ENCODE peak calls at places on chromosomes 5 and 9, in five cellular contexts. D is mammary epithelial cell, E is fibroblast of mammary gland, I is ovary, W is spleen. C is an unnamed sample.

GRCh38 chr9:84368593-84368992 is 28.0 kb upstream of the SLC28A3 start:
- DNase-seq in I (no peak), D (no peak), E (no peak), W (no peak), C (no peak)

GRCh38 chr9:124897570-124898460 is 35.9 kb downstream of the ARPC5L start:
- DNase-seq in D (no peak), I (no peak), W (no peak), E (no peak), C (no peak)

GRCh38 chr9:125269014-125269397 is 7.4 kb downstream of the GAPVD1 start:
- DNase-seq in I (no peak), W (no peak), E (no peak), D (no peak), C (no peak)

GRCh38 chr5:125489146-125489545 is 742.7 kb upstream of the ZNF608 start:
- DNase-seq in E (no peak), W (no peak), I (no peak), D (no peak), C (no peak)

GRCh38 chr5:62341783-62342475 is 35.9 kb downstream of the KIF2A start:
- DNase-seq in D (no peak), I (no peak), E (no peak), W (no peak), C (no peak)

GRCh38 chr9:125919565-125919964 is 172.4 kb downstream of the PBX3 start:
- DNase-seq in E (no peak), I (no peak), D (no peak), W (no peak), C (no peak)

GRCh38 chr5:10760033-10760975 is 730 bp downstream of the DAP start:
- DNase-seq in D (peak), E (peak), I (peak), W (no peak), C (no peak)

GRCh38 chr5:69276422-69277174 is 41.9 kb downstream of the CDK7 start:
- DNase-seq in I (no peak), D (no peak), E (peak), W (no peak), C (peak)

GRCh38 chr9:82148849-82149544 is 160.4 kb downstream of the SPATA31D1 start:
- DNase-seq in W (no peak), E (peak), I (no peak), D (no peak), C (no peak)

GRCh38 chr9:9855503-9856078 is 757.2 kb downstream of the PTPRD start:
- DNase-seq in I (no peak), D (no peak), W (peak), E (no peak), C (no peak)

GRCh38 chr9:130447193-130447816 is 2.5 kb downstream of the ASS1 start:
- DNase-seq in D (no peak), I (no peak), E (no peak), W (no peak), C (no peak)

GRCh38 chr5:15850939-15851341 is 328.7 kb downstream of the MARCHF11 start:
- DNase-seq in E (no peak), D (no peak), I (no peak), W (no peak), C (no peak)

GRCh38 chr5:84286662-84287061 is 98.0 kb downstream of the EDIL3 start:
- DNase-seq in W (no peak), I (no peak), D (no peak), E (no peak), C (no peak)

GRCh38 chr9:35102465-35102768 is 514 bp downstream of the STOML2 start:
- DNase-seq in I (no peak), E (peak), D (no peak), W (peak), C (no peak)

GRCh38 chr5:57532513-57533497 is 50.2 kb upstream of the ACTBL2 start:
- DNase-seq in I (no peak), D (peak), W (no peak), E (peak), C (no peak)

GRCh38 chr5:147869112-147869511 is 9.4 kb upstream of the SCGB3A2 start:
- DNase-seq in W (no peak), E (no peak), D (no peak), I (no peak), C (no peak)

GRCh38 chr5:94788527-94788926 is 170.1 kb downstream of the SLF1 start:
- DNase-seq in E (no peak), W (no peak), I (no peak), D (no peak), C (no peak)

GRCh38 chr5:66881475-66882161 is 285.4 kb downstream of the MAST4 start:
- DNase-seq in I (peak), D (peak), E (peak), W (no peak), C (no peak)

GRCh38 chr5:81851481-81852178 is 100.7 kb upstream of the SSBP2 start:
- DNase-seq in E (peak), D (peak), W (peak), I (peak), C (peak)

GRCh38 chr5:81849769-81850367 is 99.0 kb upstream of the SSBP2 start:
- DNase-seq in W (no peak), E (no peak), D (no peak), I (no peak), C (no peak)

GRCh38 chr5:81850932-81851331 is 100.0 kb upstream of the SSBP2 start:
- DNase-seq in E (no peak), D (no peak), I (no peak), W (no peak), C (no peak)

GRCh38 chr5:81852277-81853004 is 101.5 kb upstream of the SSBP2 start:
- DNase-seq in D (no peak), E (peak), W (peak), I (peak), C (peak)

DNA sequence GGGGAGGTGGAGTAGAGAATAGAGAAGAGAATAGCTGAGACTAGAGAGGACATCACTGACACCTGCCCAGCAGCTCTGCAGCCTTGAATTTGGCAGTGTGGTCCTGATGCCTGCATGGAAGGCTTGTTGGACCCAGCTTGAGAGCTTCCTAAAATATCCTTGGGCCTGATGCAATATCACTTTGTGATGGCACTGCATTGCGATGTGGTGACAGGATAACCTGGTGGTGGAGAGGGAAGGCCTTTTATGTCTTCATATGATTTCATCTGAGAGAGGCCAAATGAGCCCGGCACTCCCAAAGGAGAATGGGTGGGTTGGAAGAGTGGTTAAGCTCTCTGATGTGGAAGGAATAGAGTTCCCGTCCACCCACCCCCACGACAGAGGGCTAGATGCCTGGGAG is 99.6 kb upstream of the SSBP2 start:
- DNase-seq in E (peak), W (no peak), I (peak), D (no peak), C (no peak)
- H3K4me3 ChIP-seq in E (no peak), W (no peak), I (no peak), D (no peak), C (no peak)

DNA sequence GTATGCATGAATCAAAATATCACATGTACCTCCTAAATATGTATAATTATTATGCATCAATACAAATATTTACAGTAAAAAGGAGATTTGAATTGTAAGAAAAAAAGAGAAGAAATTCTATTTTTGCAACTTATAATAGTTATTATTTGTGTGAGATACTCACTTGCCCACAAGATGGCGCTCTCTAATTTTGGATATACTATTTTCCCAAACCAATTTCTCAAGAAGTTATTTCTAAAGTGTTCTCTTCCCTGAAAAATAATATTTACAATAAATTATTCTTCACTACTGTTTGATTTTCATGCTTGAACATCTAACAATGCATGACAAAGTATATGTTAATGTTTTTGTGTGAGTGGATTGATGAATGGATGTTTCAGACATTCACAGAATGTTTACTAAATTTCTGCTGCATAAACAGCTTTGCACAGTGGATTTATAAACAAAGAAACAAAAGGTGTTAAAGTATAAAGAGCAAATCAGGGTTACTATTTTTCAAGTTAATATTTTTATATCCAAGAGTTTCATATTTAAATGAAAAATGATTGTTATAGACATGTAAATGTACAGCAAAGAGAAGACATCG is 503.4 kb downstream of the PDE4D start:
- DNase-seq in E (peak), D (no peak), W (no peak), I (no peak), C (peak)
- TF ChIP-seq CTCF in E (peak), D (peak), W (peak), I (no peak), C (peak)

DNA sequence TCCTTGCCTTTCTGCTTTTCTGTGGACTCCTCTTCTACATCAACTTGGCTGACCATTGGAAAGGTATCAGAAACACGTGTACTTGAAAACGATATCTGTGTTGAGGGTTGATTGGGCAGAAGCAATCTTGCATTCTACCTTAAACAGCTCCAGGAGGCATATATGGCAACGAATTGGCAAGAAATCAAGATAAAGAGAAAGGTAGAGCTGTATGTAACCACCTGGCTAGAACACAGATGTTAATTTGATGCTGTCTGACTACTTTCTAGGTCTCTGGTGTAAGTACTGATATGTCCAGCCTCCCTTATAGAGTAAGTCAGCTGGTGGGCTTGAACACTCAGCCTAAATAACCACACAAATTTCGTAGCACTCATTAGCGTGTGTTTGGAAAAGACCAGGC is 1.3 kb downstream of the MAN1B1 start:
- DNase-seq in I (no peak), W (no peak), E (no peak), D (no peak), C (no peak)
- H3K4me3 ChIP-seq in I (no peak), W (peak), E (peak), D (peak), C (no peak)

DNA sequence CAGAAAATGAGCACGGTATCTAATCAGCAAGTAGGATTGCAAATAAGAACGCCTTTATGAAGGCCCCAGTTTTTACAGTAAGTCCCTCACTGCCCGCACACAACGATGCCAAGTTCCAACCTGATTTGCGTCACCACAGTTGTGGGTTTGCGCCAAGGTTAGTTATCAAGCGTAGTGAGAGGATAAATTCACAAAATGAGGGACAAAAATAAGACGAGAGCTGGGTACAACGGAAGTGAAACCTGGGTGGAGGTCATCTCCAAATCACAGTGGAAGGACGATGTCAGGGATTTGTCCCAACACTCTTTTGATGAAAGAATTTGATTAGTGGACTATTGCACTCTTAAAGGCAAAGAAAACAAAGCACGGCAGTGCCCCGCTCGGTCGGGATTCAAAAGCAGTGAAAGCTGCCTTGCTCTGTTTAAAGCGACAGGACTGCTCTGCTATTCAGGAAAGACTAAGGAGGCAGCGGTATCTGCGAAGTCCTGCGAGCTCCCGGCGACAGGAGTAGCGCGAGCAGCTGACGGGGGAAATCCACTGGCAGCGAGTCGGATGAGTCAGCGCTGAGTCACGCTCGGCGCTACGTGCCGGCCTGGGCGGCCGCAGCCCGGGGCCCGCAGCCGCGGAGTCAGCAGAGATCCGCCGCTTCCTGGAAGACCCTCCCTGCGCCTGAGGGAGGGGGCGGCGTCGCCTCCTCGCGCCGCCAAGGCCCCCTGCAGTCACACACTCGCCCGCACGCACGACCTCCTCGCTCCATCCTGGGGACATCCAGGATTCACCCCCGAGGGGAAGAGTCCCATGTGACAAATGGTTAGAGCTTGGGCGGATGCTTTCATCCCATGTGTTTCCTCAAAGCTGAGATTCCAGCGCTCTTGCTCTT is 102.8 kb downstream of the ARRDC3 start:
- DNase-seq in E (peak), D (peak), W (peak), I (peak), C (peak)
- TF ChIP-seq CTCF in E (no peak), D (no peak), W (no peak), I (no peak), C (no peak)

GRCh38 chr5:135027318-135027698 is 6.7 kb downstream of the PITX1 start:
- DNase-seq in E (no peak), D (no peak), W (no peak), I (no peak), C (no peak)
- H3K4me3 ChIP-seq in E (no peak), D (no peak), W (no peak), I (no peak), C (no peak)

DNA sequence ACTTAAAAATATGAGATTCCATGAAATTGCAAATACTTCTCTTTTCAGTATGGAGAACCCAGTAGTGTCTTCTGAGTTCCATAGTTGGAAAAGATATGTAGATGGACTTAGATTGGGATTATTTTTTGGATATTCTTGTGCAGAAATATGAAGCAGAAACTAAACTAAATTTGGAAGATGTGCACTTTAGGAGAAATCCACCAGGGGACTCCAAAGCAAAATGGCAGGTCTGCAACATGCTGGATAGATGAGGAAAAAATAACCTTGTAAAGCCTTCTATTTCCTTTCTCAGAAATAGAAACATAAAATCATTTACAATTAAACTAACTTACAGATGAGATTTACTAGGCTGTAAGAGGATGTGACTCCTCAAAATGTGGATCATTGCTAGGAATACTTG is 49.2 kb upstream of the MINAR2 start:
- DNase-seq in W (no peak), I (no peak), E (peak), D (no peak), C (no peak)
- TF ChIP-seq CTCF in W (no peak), I (no peak), E (peak), D (peak), C (peak)

GRCh38 chr5:35101016-35101415 is 53.3 kb upstream of the AGXT2 start:
- DNase-seq in W (no peak), I (no peak), E (no peak), D (no peak), C (no peak)
- H3K4me3 ChIP-seq in W (no peak), I (no peak), E (no peak), D (no peak), C (no peak)

C was measured in astrocyte of the cerebellum.